ENCODE peak calls at places on chromosome 3, in nine cellular contexts. One of them, this sample, is unnamed.
A peak's percentile ranks its signal among the peaks of the same experiment; 100 is the strongest.

GRCh38 chr3:154427685-154428291 is 2.2 kb downstream of the GPR149 start:
- DNase-seq in GM13976: no peak
- DNase-seq in cardiac muscle cell: no peak
- DNase-seq in cardiac fibroblast: no peak
- DNase-seq in neural crest cell: peak; percentile 25
- DNase-seq in progenitor cell of endocrine pancreas: no peak
- DNase-seq in HepG2: no peak
- DNase-seq in A549: no peak
- DNase-seq in GM10248: no peak
- DNase-seq in this sample: no peak

GRCh38 chr3:45931476-45931875 is 11.8 kb upstream of the CXCR6 start:
- DNase-seq in GM13976: no peak
- DNase-seq in cardiac muscle cell: no peak
- DNase-seq in cardiac fibroblast: no peak
- DNase-seq in neural crest cell: no peak
- DNase-seq in progenitor cell of endocrine pancreas: no peak
- DNase-seq in HepG2: no peak
- DNase-seq in A549: no peak
- DNase-seq in GM10248: no peak
- DNase-seq in this sample: no peak

GRCh38 chr3:48739955-48740823 is 23.2 kb upstream of the IP6K2 start:
- DNase-seq in GM13976: peak; percentile 87
- DNase-seq in cardiac muscle cell: peak; percentile 95
- DNase-seq in cardiac fibroblast: peak; percentile 78
- DNase-seq in neural crest cell: peak; percentile 70
- DNase-seq in progenitor cell of endocrine pancreas: peak; percentile 59
- DNase-seq in HepG2: peak; percentile 86
- DNase-seq in A549: peak; percentile 87
- DNase-seq in GM10248: peak; percentile 82
- DNase-seq in this sample: peak; percentile 31

GRCh38 chr3:105195260-105195659 is 171.4 kb upstream of the ALCAM start:
- DNase-seq in GM13976: no peak
- DNase-seq in cardiac muscle cell: peak; percentile 50
- DNase-seq in cardiac fibroblast: peak; percentile 56
- DNase-seq in neural crest cell: no peak
- DNase-seq in progenitor cell of endocrine pancreas: no peak
- DNase-seq in HepG2: no peak
- DNase-seq in A549: no peak
- DNase-seq in GM10248: no peak
- DNase-seq in this sample: peak; percentile 5

GRCh38 chr3:106326941-106327765 is 458.3 kb upstream of the CBLB start:
- DNase-seq in GM13976: no peak
- DNase-seq in cardiac muscle cell: peak; percentile 20
- DNase-seq in cardiac fibroblast: peak; percentile 47
- DNase-seq in neural crest cell: no peak
- DNase-seq in progenitor cell of endocrine pancreas: no peak
- DNase-seq in HepG2: no peak
- DNase-seq in A549: no peak
- DNase-seq in GM10248: no peak
- DNase-seq in this sample: no peak

GRCh38 chr3:56885461-56885860 is 83.7 kb upstream of the ARHGEF3 start:
- DNase-seq in GM13976: no peak
- DNase-seq in cardiac muscle cell: no peak
- DNase-seq in cardiac fibroblast: no peak
- DNase-seq in neural crest cell: no peak
- DNase-seq in progenitor cell of endocrine pancreas: no peak
- DNase-seq in HepG2: no peak
- DNase-seq in A549: no peak
- DNase-seq in GM10248: no peak
- DNase-seq in this sample: no peak

GRCh38 chr3:19364150-19364549 is 215.8 kb downstream of the KCNH8 start:
- DNase-seq in GM13976: no peak
- DNase-seq in cardiac muscle cell: peak; percentile 22
- DNase-seq in cardiac fibroblast: peak; percentile 5
- DNase-seq in neural crest cell: no peak
- DNase-seq in progenitor cell of endocrine pancreas: no peak
- DNase-seq in HepG2: peak; percentile 14
- DNase-seq in A549: no peak
- DNase-seq in GM10248: no peak
- DNase-seq in this sample: no peak

GRCh38 chr3:37761583-37761982 is 100.1 kb upstream of the CTDSPL start:
- DNase-seq in GM13976: no peak
- DNase-seq in cardiac muscle cell: no peak
- DNase-seq in cardiac fibroblast: no peak
- DNase-seq in neural crest cell: no peak
- DNase-seq in progenitor cell of endocrine pancreas: no peak
- DNase-seq in HepG2: no peak
- DNase-seq in A549: no peak
- DNase-seq in GM10248: no peak
- DNase-seq in this sample: no peak

GRCh38 chr3:111745786-111746185 is 113.3 kb upstream of the PHLDB2 start:
- DNase-seq in GM13976: no peak
- DNase-seq in cardiac muscle cell: no peak
- DNase-seq in cardiac fibroblast: no peak
- DNase-seq in neural crest cell: no peak
- DNase-seq in progenitor cell of endocrine pancreas: no peak
- DNase-seq in HepG2: no peak
- DNase-seq in A549: no peak
- DNase-seq in GM10248: no peak
- DNase-seq in this sample: no peak

GRCh38 chr3:50245831-50246516 is 10.0 kb downstream of the GNAI2 start:
- DNase-seq in GM13976: peak; percentile 89
- DNase-seq in cardiac muscle cell: peak; percentile 92
- DNase-seq in cardiac fibroblast: peak; percentile 90
- DNase-seq in neural crest cell: peak; percentile 98
- DNase-seq in progenitor cell of endocrine pancreas: peak; percentile 97
- DNase-seq in HepG2: no peak
- DNase-seq in A549: peak; percentile 61
- DNase-seq in GM10248: peak; percentile 87
- DNase-seq in this sample: peak; percentile 69

GRCh38 chr3:76683256-76683655 is 356.6 kb upstream of the ROBO2 start:
- DNase-seq in GM13976: no peak
- DNase-seq in cardiac muscle cell: no peak
- DNase-seq in cardiac fibroblast: no peak
- DNase-seq in neural crest cell: no peak
- DNase-seq in progenitor cell of endocrine pancreas: no peak
- DNase-seq in HepG2: no peak
- DNase-seq in A549: no peak
- DNase-seq in GM10248: no peak
- DNase-seq in this sample: no peak

GRCh38 chr3:43030162-43030935 is 51.2 kb downstream of the GASK1A start:
- DNase-seq in GM13976: no peak
- DNase-seq in cardiac muscle cell: no peak
- DNase-seq in cardiac fibroblast: no peak
- DNase-seq in neural crest cell: no peak
- DNase-seq in progenitor cell of endocrine pancreas: no peak
- DNase-seq in HepG2: no peak
- DNase-seq in A549: no peak
- DNase-seq in GM10248: no peak
- DNase-seq in this sample: no peak

DNA sequence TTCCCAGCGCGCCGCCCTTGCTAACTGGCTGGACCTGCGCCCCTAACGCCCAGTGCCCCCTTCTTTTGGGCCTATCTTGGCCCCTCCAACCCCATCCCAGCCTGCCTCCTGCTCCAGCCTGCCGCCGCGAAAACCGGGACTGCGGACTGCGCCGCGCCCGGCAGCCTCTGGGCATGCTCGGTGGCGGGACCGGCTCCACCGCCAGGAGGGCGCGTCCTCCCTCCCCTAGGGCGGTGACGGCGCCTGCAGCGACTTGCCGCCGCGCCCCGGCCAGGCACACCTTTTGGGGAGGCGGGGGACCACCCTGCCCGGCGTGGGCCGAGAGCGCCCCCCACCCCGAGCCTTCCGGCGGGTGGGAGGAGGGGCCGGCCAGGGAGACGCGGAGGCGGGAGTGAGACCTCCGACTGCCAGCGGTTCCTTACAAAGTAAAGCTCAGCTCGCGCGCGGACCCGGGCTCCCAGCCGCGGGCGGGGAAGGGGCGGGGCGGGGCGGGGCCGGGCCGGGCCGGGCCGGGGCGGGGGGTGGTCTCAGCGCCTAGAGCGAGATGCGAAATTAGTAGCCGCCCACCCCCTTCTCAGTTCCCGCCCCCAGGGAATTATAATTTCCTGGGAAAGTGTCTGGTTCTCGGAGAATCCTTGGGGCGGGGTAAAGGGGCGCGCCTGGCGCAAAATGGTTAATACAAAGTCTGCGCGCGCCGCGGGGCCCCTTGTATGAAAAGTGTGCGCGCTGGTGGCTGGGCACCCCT is 225.0 kb upstream of the IL12A start:
- DNase-seq in GM13976: peak; percentile 79
- DNase-seq in cardiac muscle cell: peak; percentile 85
- DNase-seq in cardiac fibroblast: peak; percentile 86
- DNase-seq in neural crest cell: peak; percentile 64
- DNase-seq in progenitor cell of endocrine pancreas: peak; percentile 58
- DNase-seq in HepG2: no peak
- DNase-seq in A549: peak; percentile 81
- DNase-seq in GM10248: peak; percentile 74
- DNase-seq in this sample: peak; percentile 87
- TF ChIP-seq CTCF in GM13976: no peak
- TF ChIP-seq CTCF in cardiac muscle cell: peak; percentile 15
- TF ChIP-seq CTCF in cardiac fibroblast: peak; percentile 8
- TF ChIP-seq CTCF in neural crest cell: peak; percentile 54
- TF ChIP-seq CTCF in progenitor cell of endocrine pancreas: peak; percentile 43
- TF ChIP-seq CTCF in HepG2: peak; percentile 13
- TF ChIP-seq CTCF in A549: peak; percentile 22
- TF ChIP-seq CTCF in GM10248: no peak
- TF ChIP-seq CTCF in this sample: peak; percentile 12

GRCh38 chr3:52292247-52293065 is 4.8 kb downstream of the GLYCTK start:
- DNase-seq in GM13976: no peak
- DNase-seq in cardiac muscle cell: no peak
- DNase-seq in cardiac fibroblast: no peak
- DNase-seq in neural crest cell: no peak
- DNase-seq in progenitor cell of endocrine pancreas: no peak
- DNase-seq in HepG2: no peak
- DNase-seq in A549: no peak
- DNase-seq in GM10248: no peak
- DNase-seq in this sample: no peak

GRCh38 chr3:52289747-52290595 is 2.3 kb downstream of the GLYCTK start:
- DNase-seq in GM13976: no peak
- DNase-seq in cardiac muscle cell: no peak
- DNase-seq in cardiac fibroblast: no peak
- DNase-seq in neural crest cell: no peak
- DNase-seq in progenitor cell of endocrine pancreas: no peak
- DNase-seq in HepG2: peak; percentile 97
- DNase-seq in A549: no peak
- DNase-seq in GM10248: no peak
- DNase-seq in this sample: no peak

GRCh38 chr3:52293491-52294319 is 6.1 kb downstream of the GLYCTK start:
- DNase-seq in GM13976: no peak
- DNase-seq in cardiac muscle cell: no peak
- DNase-seq in cardiac fibroblast: no peak
- DNase-seq in neural crest cell: no peak
- DNase-seq in progenitor cell of endocrine pancreas: no peak
- DNase-seq in HepG2: no peak
- DNase-seq in A549: no peak
- DNase-seq in GM10248: no peak
- DNase-seq in this sample: no peak

GRCh38 chr3:52290596-52291507 is 3.2 kb downstream of the GLYCTK start:
- DNase-seq in GM13976: no peak
- DNase-seq in cardiac muscle cell: no peak
- DNase-seq in cardiac fibroblast: no peak
- DNase-seq in neural crest cell: no peak
- DNase-seq in progenitor cell of endocrine pancreas: no peak
- DNase-seq in HepG2: no peak
- DNase-seq in A549: no peak
- DNase-seq in GM10248: no peak
- DNase-seq in this sample: no peak

GRCh38 chr3:52291508-52292181 is 4.0 kb downstream of the GLYCTK start:
- DNase-seq in GM13976: peak; percentile 84
- DNase-seq in cardiac muscle cell: no peak
- DNase-seq in cardiac fibroblast: no peak
- DNase-seq in neural crest cell: peak; percentile 58
- DNase-seq in progenitor cell of endocrine pancreas: no peak
- DNase-seq in HepG2: no peak
- DNase-seq in A549: no peak
- DNase-seq in GM10248: peak; percentile 76
- DNase-seq in this sample: no peak
- TF ChIP-seq CTCF in GM13976: peak; percentile 68
- TF ChIP-seq CTCF in cardiac muscle cell: peak; percentile 54
- TF ChIP-seq CTCF in cardiac fibroblast: peak; percentile 38
- TF ChIP-seq CTCF in neural crest cell: peak; percentile 73
- TF ChIP-seq CTCF in progenitor cell of endocrine pancreas: peak; percentile 63
- TF ChIP-seq CTCF in HepG2: peak; percentile 93
- TF ChIP-seq CTCF in A549: peak; percentile 63
- TF ChIP-seq CTCF in GM10248: peak; percentile 64
- TF ChIP-seq CTCF in this sample: no peak

DNA sequence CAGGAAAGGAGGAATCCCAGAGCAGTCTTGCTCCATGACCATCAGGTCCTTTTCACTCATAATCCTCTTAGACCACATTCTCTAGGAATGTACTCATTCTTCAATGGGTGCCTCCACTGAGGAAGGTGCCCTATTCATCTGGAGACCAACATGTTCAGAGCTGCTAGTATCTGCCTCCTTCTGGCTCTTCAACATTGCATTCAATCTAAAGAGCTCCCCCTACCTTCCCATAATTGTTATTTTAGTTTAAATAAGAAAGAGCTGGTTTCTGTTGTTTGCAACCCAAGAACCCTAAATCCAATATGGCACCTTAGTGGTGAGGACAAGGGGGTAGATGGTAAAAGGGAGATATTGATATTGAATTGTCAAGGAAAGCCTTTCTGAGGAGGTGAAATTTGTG is 67.6 kb downstream of the SCN11A start:
- DNase-seq in GM13976: no peak
- DNase-seq in cardiac muscle cell: no peak
- DNase-seq in cardiac fibroblast: no peak
- DNase-seq in neural crest cell: no peak
- DNase-seq in progenitor cell of endocrine pancreas: no peak
- DNase-seq in HepG2: no peak
- DNase-seq in A549: no peak
- DNase-seq in GM10248: no peak
- DNase-seq in this sample: no peak
- TF ChIP-seq CTCF in GM13976: no peak
- TF ChIP-seq CTCF in cardiac muscle cell: no peak
- TF ChIP-seq CTCF in cardiac fibroblast: no peak
- TF ChIP-seq CTCF in neural crest cell: no peak
- TF ChIP-seq CTCF in progenitor cell of endocrine pancreas: no peak
- TF ChIP-seq CTCF in HepG2: no peak
- TF ChIP-seq CTCF in A549: no peak
- TF ChIP-seq CTCF in GM10248: no peak
- TF ChIP-seq CTCF in this sample: no peak

GRCh38 chr3:13916375-13916774 is 36.5 kb upstream of the WNT7A start:
- DNase-seq in GM13976: no peak
- DNase-seq in cardiac muscle cell: no peak
- DNase-seq in cardiac fibroblast: no peak
- DNase-seq in neural crest cell: no peak
- DNase-seq in progenitor cell of endocrine pancreas: no peak
- DNase-seq in HepG2: no peak
- DNase-seq in A549: no peak
- DNase-seq in GM10248: no peak
- DNase-seq in this sample: no peak
- TF ChIP-seq CTCF in GM13976: no peak
- TF ChIP-seq CTCF in cardiac muscle cell: no peak
- TF ChIP-seq CTCF in cardiac fibroblast: no peak
- TF ChIP-seq CTCF in neural crest cell: no peak
- TF ChIP-seq CTCF in progenitor cell of endocrine pancreas: no peak
- TF ChIP-seq CTCF in HepG2: no peak
- TF ChIP-seq CTCF in A549: no peak
- TF ChIP-seq CTCF in GM10248: no peak
- TF ChIP-seq CTCF in this sample: no peak